ENCODE peak calls at places on chromosomes 4 and X, in seven cellular contexts. U, T, G, I, K, Y and B are unnamed samples.
A peak's percentile ranks its signal among the peaks of the same experiment; 100 is the strongest.

GRCh38 chrX:151004085-151004484 is 20.9 kb downstream of the HMGB3 start:
- DNase-seq in U (no peak), T (no peak), G (no peak), I (no peak), K (peak; percentile 18), Y (no peak), B (no peak)

GRCh38 chr4:53196872-53197759 is 168.7 kb downstream of the SCFD2 start:
- DNase-seq in U (no peak), T (peak; percentile 77), G (peak; percentile 74), I (no peak), K (peak; percentile 80), Y (no peak), B (peak; percentile 46)

GRCh38 chr4:90603540-90603939 is 476.3 kb downstream of the CCSER1 start:
- DNase-seq in U (no peak), T (no peak), G (no peak), I (no peak), K (no peak), Y (no peak), B (no peak)

GRCh38 chr4:661856-662761 is 12.0 kb downstream of the ATP5ME start:
- DNase-seq in U (peak; percentile 45), T (no peak), G (no peak), I (no peak), K (no peak), Y (peak; percentile 45), B (no peak)

GRCh38 chrX:153762636-153763173 is 1.3 kb upstream of the PLXNB3 start:
- DNase-seq in U (no peak), T (no peak), G (no peak), I (peak; percentile 43), K (no peak), Y (peak; percentile 33), B (no peak)

GRCh38 chr4:8586671-8587468 is 5.7 kb upstream of the CPZ start:
- DNase-seq in U (peak; percentile 49), T (no peak), G (no peak), I (peak; percentile 50), K (no peak), Y (no peak), B (no peak)

GRCh38 chrX:6307156-6307555 is 78.5 kb upstream of the NLGN4X start:
- DNase-seq in U (no peak), T (no peak), G (no peak), I (peak; percentile 46), K (no peak), Y (no peak), B (no peak)

GRCh38 chrX:29852767-29853166 is 362.6 kb upstream of the MAGEB2 start:
- DNase-seq in U (no peak), T (no peak), G (no peak), I (no peak), K (no peak), Y (no peak), B (no peak)

GRCh38 chrX:43971966-43972961 is 926 bp downstream of the NDP start:
- DNase-seq in U (no peak), T (no peak), G (no peak), I (no peak), K (no peak), Y (no peak), B (no peak)

GRCh38 chr4:1403177-1403583 is 3.1 kb downstream of the NKX1-1 start:
- DNase-seq in U (no peak), T (no peak), G (no peak), I (peak; percentile 20), K (no peak), Y (peak; percentile 34), B (no peak)

GRCh38 chrX:38860106-38861013 is 59.1 kb downstream of the MID1IP1 start:
- DNase-seq in U (no peak), T (no peak), G (no peak), I (no peak), K (no peak), Y (no peak), B (no peak)

GRCh38 chrX:114127005-114127404 is 456.9 kb upstream of the HTR2C start:
- DNase-seq in U (no peak), T (no peak), G (no peak), I (no peak), K (no peak), Y (no peak), B (no peak)

GRCh38 chr4:131470360-131470759 is 1678.7 kb upstream of the PCDH10 start:
- DNase-seq in U (no peak), T (no peak), G (no peak), I (no peak), K (no peak), Y (no peak), B (no peak)

GRCh38 chrX:46180258-46180687 is 364.9 kb downstream of the ZNF674 start:
- DNase-seq in U (no peak), T (peak; percentile 88), G (peak; percentile 0), I (no peak), K (peak; percentile 93), Y (peak; percentile 36), B (peak; percentile 80)
- H3K4me3 ChIP-seq in U (no peak overlapping the region), T (no peak overlapping the region), G (no peak overlapping the region), I (no peak overlapping the region), K (no peak overlapping the region), Y (no peak overlapping the region), B (no peak overlapping the region)

DNA sequence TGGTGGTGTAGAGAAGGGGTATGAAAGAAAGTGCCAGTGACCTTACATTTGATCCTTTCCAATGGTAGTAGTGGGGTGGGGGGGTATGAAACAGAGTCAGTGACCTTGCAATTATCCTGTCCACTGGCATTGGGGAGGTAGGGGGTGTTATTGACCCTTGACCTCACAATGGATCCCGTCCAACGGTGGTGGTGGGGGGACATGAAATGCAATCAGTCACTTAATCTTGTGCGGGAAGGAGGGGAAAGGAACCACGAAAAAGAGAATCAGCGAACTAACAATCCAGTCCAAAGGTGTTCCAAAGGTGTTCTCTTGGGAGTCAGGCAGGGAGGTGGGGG is 619 bp upstream of the PDK3 start:
- DNase-seq in U (no peak), T (no peak), G (no peak), I (no peak), K (no peak), Y (no peak), B (no peak)
- H3K4me3 ChIP-seq in U (peak overlapping the region; percentile 76), T (peak overlapping the region; percentile 64), G (peak overlapping the region; percentile 79), I (peak overlapping the region; percentile 60), K (peak overlapping the region; percentile 68), Y (peak overlapping the region; percentile 56), B (peak overlapping the region; percentile 60)

GRCh38 chr4:139142980-139143379 is 34.0 kb downstream of the ELF2 start:
- DNase-seq in U (no peak), T (no peak), G (no peak), I (no peak), K (no peak), Y (no peak), B (no peak)
- H3K4me3 ChIP-seq in U (no peak overlapping the region), T (no peak overlapping the region), G (no peak overlapping the region), I (no peak overlapping the region), K (no peak overlapping the region), Y (no peak overlapping the region), B (no peak overlapping the region)

GRCh38 chr4:158172196-158172557 is 648 bp downstream of the GASK1B start:
- DNase-seq in U (no peak), T (peak; percentile 16), G (no peak), I (no peak), K (no peak), Y (no peak), B (no peak)

GRCh38 chr4:158171456-158171790 is 1.4 kb downstream of the GASK1B start:
- DNase-seq in U (no peak), T (no peak), G (no peak), I (no peak), K (no peak), Y (no peak), B (peak; percentile 45)

GRCh38 chr4:158169516-158169915 is 3.3 kb downstream of the GASK1B start:
- DNase-seq in U (no peak), T (no peak), G (no peak), I (peak; percentile 26), K (no peak), Y (no peak), B (no peak)

GRCh38 chr4:158169931-158170690 is 2.7 kb downstream of the GASK1B start:
- DNase-seq in U (no peak), T (peak; percentile 69), G (no peak), I (peak; percentile 72), K (no peak), Y (no peak), B (peak; percentile 29)

GRCh38 chr4:158170691-158171455 is 2.0 kb downstream of the GASK1B start:
- DNase-seq in U (peak; percentile 80), T (no peak), G (no peak), I (peak; percentile 18), K (no peak), Y (peak; percentile 90), B (no peak)
- H3K4me3 ChIP-seq in U (peak overlapping the region; percentile 65), T (no peak overlapping the region), G (no peak overlapping the region), I (no peak overlapping the region), K (no peak overlapping the region), Y (peak overlapping the region; percentile 96), B (peak overlapping the region; percentile 51)

GRCh38 chrX:130523460-130524394 is 121.9 kb downstream of the RBMX2 start:
- DNase-seq in U (peak; percentile 54), T (peak; percentile 3), G (peak; percentile 0), I (peak; percentile 82), K (peak; percentile 10), Y (peak; percentile 59), B (no peak)
- H3K4me3 ChIP-seq in U (peak overlapping the region; percentile 46), T (peak overlapping the region; percentile 29), G (peak overlapping the region; percentile 76), I (peak overlapping the region; percentile 50), K (no peak overlapping the region), Y (no peak overlapping the region), B (peak overlapping the region; percentile 43)

GRCh38 chrX:50200907-50201306 is at the start of gene AKAP4:
- DNase-seq in U (no peak), T (no peak), G (no peak), I (no peak), K (no peak), Y (no peak), B (no peak)

GRCh38 chrX:50211510-50211909 is 6.9 kb downstream of the CCNB3 start:
- DNase-seq in U (no peak), T (peak; percentile 33), G (no peak), I (peak; percentile 10), K (peak; percentile 27), Y (no peak), B (no peak)

GRCh38 chrX:50204364-50204899 is at the start of gene CCNB3:
- DNase-seq in U (peak; percentile 79), T (peak; percentile 82), G (peak; percentile 24), I (peak; percentile 49), K (peak; percentile 71), Y (peak; percentile 82), B (peak; percentile 26)

GRCh38 chrX:50202539-50202938 is 1.7 kb upstream of the AKAP4 start:
- DNase-seq in U (no peak), T (no peak), G (no peak), I (no peak), K (no peak), Y (no peak), B (no peak)

DNA sequence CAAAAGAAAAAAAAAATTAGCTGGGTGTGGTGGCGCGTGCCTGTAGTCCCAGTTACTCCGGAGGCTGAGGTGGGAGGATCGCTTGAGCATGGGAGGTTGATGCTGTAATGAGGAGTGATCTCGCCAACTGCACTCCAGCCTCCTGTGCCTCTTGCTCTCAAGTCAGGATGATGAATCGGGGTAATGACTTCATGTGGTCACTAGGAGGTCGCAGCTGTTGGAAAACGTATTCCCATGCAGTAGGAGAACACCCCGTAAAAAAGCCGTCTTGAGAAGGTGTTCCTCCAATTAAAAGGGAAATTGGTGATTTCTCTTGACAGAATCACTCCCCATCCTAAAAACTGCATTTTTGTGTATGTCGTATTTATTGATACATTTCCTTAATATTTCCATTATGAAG is 2.2 kb downstream of the CCNB3 start:
- DNase-seq in U (no peak), T (no peak), G (no peak), I (no peak), K (no peak), Y (no peak), B (no peak)
- H3K4me3 ChIP-seq in U (no peak overlapping the region), T (no peak overlapping the region), G (no peak overlapping the region), I (no peak overlapping the region), K (no peak overlapping the region), Y (no peak overlapping the region), B (no peak overlapping the region)